ENCODE peak calls at places on chromosomes 13 and 19, in ten cellular contexts. Q is transverse colon; C is fibroblast of lung; E is upper lobe of right lung; W is CD8-positive, alpha-beta memory T cell; T is HepG2; Y is body of pancreas; B is A549; Z is ovary; O is left lung. M is an unnamed sample.

GRCh38 chr13:31476753-31477152 is 262.6 kb upstream of the RXFP2 start:
- DNase-seq in Y (no peak), O (no peak), E (no peak), Z (no peak), W (no peak), Q (no peak), T (no peak), C (peak; percentile 6), B (peak; percentile 1), M (no peak)

GRCh38 chr13:21009036-21009435 is 52.4 kb downstream of the LATS2 start:
- DNase-seq in Z (no peak), Q (no peak), W (no peak), Y (no peak), B (no peak), E (no peak), C (no peak), O (no peak), T (no peak), M (no peak)

GRCh38 chr13:42137856-42138537 is 89.5 kb downstream of the DGKH start:
- DNase-seq in T (no peak), B (no peak), Z (no peak), C (peak; percentile 44), Y (no peak), O (no peak), W (no peak), Q (no peak), E (no peak), M (no peak)

GRCh38 chr19:38425222-38425809 is 703 bp downstream of the RASGRP4 start:
- DNase-seq in Z (no peak), Y (no peak), E (no peak), B (no peak), C (no peak), O (no peak), Q (no peak), T (no peak), W (no peak), M (peak; percentile 65)

GRCh38 chr13:38970380-38971051 is 20.1 kb downstream of the STOML3 start:
- DNase-seq in Y (no peak), E (no peak), C (no peak), Q (no peak), O (no peak), T (no peak), Z (no peak), W (no peak), B (no peak), M (no peak)

GRCh38 chr13:42001580-42001979 is 40.7 kb upstream of the VWA8 start:
- DNase-seq in Y (no peak), O (peak; percentile 65), Q (no peak), T (no peak), W (no peak), Z (peak; percentile 59), C (peak; percentile 96), E (peak; percentile 66), B (no peak), M (no peak)

GRCh38 chr13:36724141-36724540 is 50.3 kb downstream of the SERTM1 start:
- DNase-seq in E (no peak), Q (no peak), B (no peak), W (no peak), O (no peak), C (no peak), Y (no peak), Z (no peak), T (no peak), M (no peak)

GRCh38 chr13:110352735-110353134 is 45.7 kb downstream of the COL4A2 start:
- DNase-seq in T (no peak), Z (no peak), E (no peak), Q (no peak), Y (no peak), C (no peak), W (no peak), B (no peak), O (no peak), M (no peak)

GRCh38 chr13:90997951-90998350 is 349.5 kb upstream of the MIR17HG start:
- DNase-seq in E (no peak), O (no peak), C (no peak), Z (no peak), T (no peak), Y (no peak), Q (no peak), B (no peak), W (no peak), M (no peak)

GRCh38 chr13:83620535-83621220 is 261.6 kb downstream of the SLITRK1 start:
- DNase-seq in O (no peak), B (no peak), C (peak; percentile 56), Z (no peak), Q (no peak), W (no peak), E (no peak), Y (no peak), T (no peak), M (no peak)

GRCh38 chr19:45076851-45077730 is 813 bp upstream of the ZNF296 start:
- DNase-seq in C (no peak), W (no peak), E (no peak), Q (peak; percentile 51), O (no peak), Y (no peak), B (no peak), T (no peak), Z (no peak), M (no peak)

GRCh38 chr19:2578911-2579677 is 103.2 kb downstream of the GADD45B start:
- DNase-seq in O (peak; percentile 88), C (peak; percentile 91), T (peak; percentile 90), Q (peak; percentile 89), B (peak; percentile 74), Y (peak; percentile 92), Z (peak; percentile 91), W (peak; percentile 46), E (peak; percentile 95), M (peak; percentile 96)

DNA sequence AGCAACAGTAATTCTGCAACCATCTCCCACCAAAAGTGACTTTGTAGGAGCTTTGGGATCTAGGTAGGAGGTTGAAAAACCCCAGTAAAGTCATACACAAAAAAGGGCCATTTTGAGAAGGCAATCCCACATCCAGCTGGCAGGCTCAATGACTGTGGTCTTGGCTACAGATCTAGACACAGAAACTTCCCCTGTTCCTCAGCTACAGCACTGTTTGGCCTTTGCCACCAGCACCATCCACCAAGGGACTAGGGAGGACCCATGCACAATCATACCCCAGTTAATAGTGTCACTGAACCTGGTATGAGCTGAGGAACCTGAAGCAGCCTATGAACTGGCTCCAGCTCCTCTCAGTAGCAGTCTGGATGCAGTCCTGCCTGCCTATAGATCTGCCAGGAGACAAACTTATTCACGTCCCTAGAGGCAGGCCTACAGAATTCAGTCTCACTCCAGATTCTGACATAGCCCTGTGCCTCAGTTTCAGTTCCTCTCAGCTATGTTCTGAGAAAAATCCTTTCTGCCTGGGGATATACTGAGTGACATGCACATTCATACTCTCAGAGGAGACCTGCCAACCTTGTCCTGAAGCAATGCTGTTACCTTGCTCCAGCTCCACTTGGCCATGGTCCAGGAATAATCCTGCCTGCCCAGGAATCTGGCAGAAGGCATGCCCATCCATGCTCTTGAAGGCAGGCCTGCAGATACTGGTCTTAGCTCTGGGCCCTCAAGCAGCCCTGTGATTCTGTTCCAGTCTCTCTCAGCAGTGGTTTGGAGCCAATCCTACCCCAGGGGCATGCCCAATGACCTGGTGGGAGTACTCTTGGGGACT is 2048.3 kb upstream of the PCDH20 start:
- DNase-seq in Z (no peak), O (no peak), Y (no peak), C (no peak), E (no peak), T (no peak), B (no peak), W (no peak), Q (no peak), M (no peak)
- H3K4me1 ChIP-seq in Z (no peaks in the 10 kb centered on the region), O (no peaks in the 10 kb centered on the region), Y (no peaks in the 10 kb centered on the region), C (no peaks in the 10 kb centered on the region), E (no peaks in the 10 kb centered on the region), T (no peaks in the 10 kb centered on the region), B (no peaks in the 10 kb centered on the region), W (no peaks in the 10 kb centered on the region), Q (no peaks in the 10 kb centered on the region), M (no peaks in the 10 kb centered on the region)

DNA sequence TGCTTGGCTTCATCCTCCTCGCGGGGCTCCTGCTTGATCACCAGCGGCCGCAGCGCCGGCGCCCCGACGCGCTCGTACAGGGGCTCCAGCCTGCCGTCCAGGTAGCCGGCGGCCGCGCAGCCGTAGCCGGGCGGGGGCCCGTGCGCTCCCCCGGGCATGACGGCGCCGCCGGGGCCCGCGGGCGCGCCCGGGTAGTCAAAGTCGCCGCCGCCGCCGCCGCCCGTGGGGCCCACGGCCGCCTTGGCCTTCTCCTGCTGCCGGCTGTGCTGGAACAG is 497 bp downstream of the CEBPA start:
- DNase-seq in E (no peak), B (no peak), W (no peak), Y (peak; percentile 37), T (no peak), Q (no peak), O (no peak), Z (no peak), C (no peak), M (no peak)
- H3K4me3 ChIP-seq in E (peak overlapping the region; percentile 61), B (peak overlapping the region; percentile 63), W (no peak overlapping the region), Y (no peak overlapping the region), T (peak overlapping the region; percentile 89), Q (peak overlapping the region; percentile 78), O (peak overlapping the region; percentile 70), Z (peak overlapping the region; percentile 56), C (no peak overlapping the region), M (no peak overlapping the region)

GRCh38 chr13:27188239-27188638 is 16.6 kb upstream of the USP12 start:
- DNase-seq in B (no peak), C (no peak), Z (no peak), T (no peak), O (no peak), E (no peak), Q (no peak), Y (peak; percentile 37), W (no peak), M (no peak)
- H3K4me1 ChIP-seq in B (peaks cover 23% of the 10 kb centered on the region), C (peaks cover 5% of the 10 kb centered on the region), Z (no peaks in the 10 kb centered on the region), T (peaks cover 10% of the 10 kb centered on the region), O (peaks cover 3% of the 10 kb centered on the region), E (no peaks in the 10 kb centered on the region), Q (no peaks in the 10 kb centered on the region), Y (peaks cover 20% of the 10 kb centered on the region), W (no peaks in the 10 kb centered on the region), M (peaks cover 4% of the 10 kb centered on the region)

DNA sequence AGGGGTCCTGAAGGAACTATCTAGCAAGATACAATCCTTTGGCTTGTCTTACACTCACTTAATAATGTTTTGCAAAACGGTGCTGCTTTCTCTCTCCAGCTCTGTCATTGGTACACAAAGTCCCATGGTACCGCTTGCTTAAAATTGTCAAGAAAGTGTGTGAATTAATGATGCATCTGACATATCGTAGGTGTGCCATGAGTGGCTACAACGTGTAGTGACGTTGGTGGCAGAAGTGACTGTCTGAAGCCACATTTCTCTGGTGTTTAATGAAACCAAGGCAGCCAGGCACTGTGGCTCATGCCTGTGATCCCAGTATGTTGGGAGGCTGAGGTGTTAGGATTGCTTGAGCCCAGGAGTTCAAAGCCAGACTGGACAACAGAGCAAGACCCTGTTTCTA is 2.6 kb downstream of the HSH2D start:
- DNase-seq in Q (no peak), W (no peak), T (no peak), E (no peak), Z (no peak), B (no peak), O (no peak), Y (no peak), C (no peak), M (no peak)
- H3K4me3 ChIP-seq in Q (no peak overlapping the region), W (no peak overlapping the region), T (no peak overlapping the region), E (no peak overlapping the region), Z (no peak overlapping the region), B (no peak overlapping the region), O (no peak overlapping the region), Y (no peak overlapping the region), C (no peak overlapping the region), M (no peak overlapping the region)

GRCh38 chr13:46274094-46274698 is 62.5 kb downstream of the LRRC63 start:
- DNase-seq in C (no peak), Q (no peak), O (no peak), Z (no peak), T (no peak), Y (no peak), W (no peak), B (no peak), E (no peak), M (no peak)
- H3K4me1 ChIP-seq in C (no peaks in the 10 kb centered on the region), Q (no peaks in the 10 kb centered on the region), O (no peaks in the 10 kb centered on the region), Z (no peaks in the 10 kb centered on the region), T (no peaks in the 10 kb centered on the region), Y (no peaks in the 10 kb centered on the region), W (no peaks in the 10 kb centered on the region), B (no peaks in the 10 kb centered on the region), E (no peaks in the 10 kb centered on the region), M (no peaks in the 10 kb centered on the region)